ENCODE peak calls at places on chromosomes 13 and 19, in four cellular contexts. R is IMR-90, J is GM12878, Q is K562. Y is an unnamed sample.

GRCh38 chr19:48821633-48822032 is 10.8 kb upstream of the BCAT2 start:
- DNase-seq in R (no peak), J (no peak), Q (no peak), Y (no peak)

GRCh38 chr13:74409551-74409950 is 275.3 kb upstream of the KLF12 start:
- DNase-seq in Q (no peak), J (no peak), R (no peak), Y (no peak)

GRCh38 chr13:92838786-92839185 is 387.8 kb upstream of the GPC6 start:
- DNase-seq in J (no peak), R (peak), Q (no peak), Y (no peak)

GRCh38 chr13:22703601-22704209 is 477.1 kb upstream of the SGCG start:
- DNase-seq in R (no peak), J (no peak), Q (no peak), Y (no peak)

GRCh38 chr19:48806818-48807589 is 3.8 kb downstream of the BCAT2 start:
- DNase-seq in Q (peak), R (peak), J (no peak), Y (no peak)

GRCh38 chr19:336067-336614 is 8.5 kb downstream of the MIER2 start:
- DNase-seq in R (no peak), Q (no peak), J (no peak), Y (no peak)

GRCh38 chr13:112861876-112862615 is 107.0 kb upstream of the MCF2L start:
- DNase-seq in Q (no peak), R (no peak), J (no peak), Y (no peak)

GRCh38 chr13:113833111-113833830 is 30.6 kb downstream of the GAS6 start:
- DNase-seq in R (no peak), Q (no peak), J (no peak), Y (no peak)

GRCh38 chr19:39372047-39372802 is 18.7 kb downstream of the PAF1 start:
- DNase-seq in R (peak), Q (no peak), J (no peak), Y (peak)

GRCh38 chr13:60286707-60287106 is 110.3 kb upstream of the TDRD3 start:
- DNase-seq in J (no peak), R (no peak), Q (no peak), Y (no peak)

GRCh38 chr19:33798701-33799111 is 2.0 kb downstream of the KCTD15 start:
- DNase-seq in Q (no peak), J (no peak), R (peak), Y (peak)

GRCh38 chr13:106095919-106096318 is 439.5 kb downstream of the EFNB2 start:
- DNase-seq in R (no peak), J (no peak), Q (no peak), Y (no peak)

GRCh38 chr13:45242070-45242469 is 41.2 kb upstream of the KCTD4 start:
- DNase-seq in R (peak), J (no peak), Q (no peak), Y (peak)

GRCh38 chr19:11657307-11657706 is 60.0 kb downstream of the ZNF627 start:
- DNase-seq in J (no peak), R (no peak), Q (no peak), Y (no peak)

GRCh38 chr13:60435762-60436374 is 38.8 kb downstream of the TDRD3 start:
- DNase-seq in Q (no peak), R (no peak), J (no peak), Y (no peak)

GRCh38 chr19:31676271-31677004 is 327.2 kb upstream of the TSHZ3 start:
- DNase-seq in J (no peak), Q (no peak), R (no peak), Y (no peak)

GRCh38 chr13:74134777-74135305 is 637 bp upstream of the KLF12 start:
- DNase-seq in J (no peak), Q (peak), R (no peak), Y (no peak)

GRCh38 chr19:49347835-49348234 is 12.6 kb downstream of the CD37 start:
- DNase-seq in R (peak), Q (peak), J (no peak), Y (peak)

GRCh38 chr19:10420444-10421239 is at the start of gene PDE4A:
- DNase-seq in R (no peak), J (no peak), Q (peak), Y (no peak)

GRCh38 chr19:46404039-46404883 is 9.1 kb downstream of the CCDC8 start:
- DNase-seq in J (no peak), R (peak), Q (peak), Y (no peak)

GRCh38 chr13:97224544-97225324 is 2.6 kb downstream of the MBNL2 start:
- DNase-seq in Q (peak), J (no peak), R (peak), Y (peak)
- TF ChIP-seq FOS in Q (no peak), J (no peak), R (no peak), Y (no peak)

GRCh38 chr19:18312021-18312534 is 10.8 kb downstream of the LSM4 start:
- DNase-seq in Q (peak), J (no peak), R (no peak), Y (no peak)
- TF ChIP-seq FOS in Q (no peak), J (no peak), R (no peak), Y (no peak)

GRCh38 chr19:40389404-40390083 is 437 bp downstream of the HIPK4 start:
- DNase-seq in Q (no peak), R (no peak), J (no peak), Y (no peak)
- TF ChIP-seq FOS in Q (no peak), R (no peak), J (no peak), Y (no peak)

DNA sequence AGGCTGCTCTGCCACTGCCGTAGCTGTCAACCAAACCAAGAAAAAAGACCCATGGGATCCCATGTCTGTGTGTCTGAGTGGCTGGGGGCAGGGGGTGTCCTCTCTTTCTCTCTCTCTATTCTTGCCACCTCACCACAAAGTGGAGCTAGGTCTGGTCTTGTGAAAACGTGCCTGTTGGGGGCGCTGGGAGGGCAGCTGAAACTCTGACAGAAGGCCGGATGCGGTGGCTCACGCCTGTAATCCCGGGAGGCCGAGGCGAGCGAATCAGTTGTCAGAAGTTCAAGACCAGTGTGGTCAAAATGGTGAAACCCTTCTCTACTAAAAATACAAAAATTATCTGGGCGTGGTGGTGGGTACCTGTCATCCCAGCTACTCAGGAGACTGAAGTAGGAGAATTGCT is 29.2 kb downstream of the ZNF146 start:
- DNase-seq in Q (no peak), J (no peak), R (no peak), Y (no peak)
- TF ChIP-seq FOS in Q (no peak), J (no peak), R (no peak), Y (no peak)

GRCh38 chr13:97119899-97120745 is 102.0 kb upstream of the MBNL2 start:
- DNase-seq in R (peak), Q (no peak), J (no peak), Y (no peak)
- TF ChIP-seq FOS in R (no peak), Q (no peak), J (no peak), Y (no peak)

GRCh38 chr13:82803341-82803740 is 1078.9 kb downstream of the SLITRK1 start:
- DNase-seq in J (no peak), R (no peak), Q (no peak), Y (no peak)
- TF ChIP-seq FOS in J (no peak), R (no peak), Q (no peak), Y (no peak)

GRCh38 chr19:8629184-8629583 is 1.2 kb upstream of the NFILZ start:
- DNase-seq in Q (no peak), J (no peak), R (no peak), Y (no peak)
- TF ChIP-seq FOS in Q (no peak), J (no peak), R (no peak), Y (no peak)